ENCODE peak calls at places on chromosomes 13 and 19, in eight cellular contexts. One of them, this sample, is unnamed.

GRCh38 chr19:51131780-51132680 is 7.3 kb downstream of the SIGLEC9 start:
- DNase-seq in activated CD4-positive, alpha-beta T cell treated with anti-CD3 and anti-CD28 coated beads, Interleukin-2, amount 50 U/mL, for 1 hour: no peak
- DNase-seq in stromal cell of bone marrow: no peak
- DNase-seq in prostate gland: no peak
- DNase-seq in NCI-H2081: no peak
- DNase-seq in Karpas-422: no peak
- DNase-seq in GM03348: no peak
- DNase-seq in activated CD8-positive, alpha-beta memory T cell treated with anti-CD3 and anti-CD28 coated beads for 1 hour: no peak
- DNase-seq in this sample: no peak

GRCh38 chr13:28140433-28141125 is 2.2 kb downstream of the PAN3 start:
- DNase-seq in Karpas-422: no peak
- DNase-seq in stromal cell of bone marrow: no peak
- DNase-seq in activated CD4-positive, alpha-beta T cell treated with anti-CD3 and anti-CD28 coated beads, Interleukin-2, amount 50 U/mL, for 1 hour: no peak
- DNase-seq in activated CD8-positive, alpha-beta memory T cell treated with anti-CD3 and anti-CD28 coated beads for 1 hour: no peak
- DNase-seq in GM03348: no peak
- DNase-seq in NCI-H2081: no peak
- DNase-seq in prostate gland: no peak
- DNase-seq in this sample: no peak

GRCh38 chr13:67045357-67045756 is 184.8 kb downstream of the PCDH9 start:
- DNase-seq in NCI-H2081: no peak
- DNase-seq in prostate gland: no peak
- DNase-seq in Karpas-422: no peak
- DNase-seq in stromal cell of bone marrow: no peak
- DNase-seq in GM03348: no peak
- DNase-seq in activated CD8-positive, alpha-beta memory T cell treated with anti-CD3 and anti-CD28 coated beads for 1 hour: no peak
- DNase-seq in activated CD4-positive, alpha-beta T cell treated with anti-CD3 and anti-CD28 coated beads, Interleukin-2, amount 50 U/mL, for 1 hour: no peak
- DNase-seq in this sample: no peak

GRCh38 chr13:113365551-113365971 is 1.6 kb upstream of the GRTP1 start:
- DNase-seq in activated CD4-positive, alpha-beta T cell treated with anti-CD3 and anti-CD28 coated beads, Interleukin-2, amount 50 U/mL, for 1 hour: no peak
- DNase-seq in stromal cell of bone marrow: no peak
- DNase-seq in Karpas-422: no peak
- DNase-seq in prostate gland: no peak
- DNase-seq in activated CD8-positive, alpha-beta memory T cell treated with anti-CD3 and anti-CD28 coated beads for 1 hour: no peak
- DNase-seq in NCI-H2081: no peak
- DNase-seq in GM03348: no peak
- DNase-seq in this sample: no peak

GRCh38 chr13:83730674-83731073 is 151.6 kb downstream of the SLITRK1 start:
- DNase-seq in activated CD8-positive, alpha-beta memory T cell treated with anti-CD3 and anti-CD28 coated beads for 1 hour: no peak
- DNase-seq in GM03348: no peak
- DNase-seq in prostate gland: no peak
- DNase-seq in stromal cell of bone marrow: no peak
- DNase-seq in Karpas-422: no peak
- DNase-seq in NCI-H2081: no peak
- DNase-seq in activated CD4-positive, alpha-beta T cell treated with anti-CD3 and anti-CD28 coated beads, Interleukin-2, amount 50 U/mL, for 1 hour: no peak
- DNase-seq in this sample: no peak

GRCh38 chr13:37392389-37392788 is 206.2 kb downstream of the POSTN start:
- DNase-seq in Karpas-422: no peak
- DNase-seq in prostate gland: no peak
- DNase-seq in activated CD4-positive, alpha-beta T cell treated with anti-CD3 and anti-CD28 coated beads, Interleukin-2, amount 50 U/mL, for 1 hour: no peak
- DNase-seq in GM03348: no peak
- DNase-seq in activated CD8-positive, alpha-beta memory T cell treated with anti-CD3 and anti-CD28 coated beads for 1 hour: no peak
- DNase-seq in NCI-H2081: no peak
- DNase-seq in stromal cell of bone marrow: no peak
- DNase-seq in this sample: no peak

GRCh38 chr13:39036212-39036611 is 1.7 kb downstream of the PROSER1 start:
- DNase-seq in NCI-H2081: peak; percentile 35
- DNase-seq in stromal cell of bone marrow: no peak
- DNase-seq in activated CD4-positive, alpha-beta T cell treated with anti-CD3 and anti-CD28 coated beads, Interleukin-2, amount 50 U/mL, for 1 hour: no peak
- DNase-seq in prostate gland: no peak
- DNase-seq in GM03348: no peak
- DNase-seq in Karpas-422: peak; percentile 81
- DNase-seq in activated CD8-positive, alpha-beta memory T cell treated with anti-CD3 and anti-CD28 coated beads for 1 hour: no peak
- DNase-seq in this sample: peak; percentile 40

GRCh38 chr19:821976-822773 is 420 bp upstream of the PLPPR3 start:
- DNase-seq in Karpas-422: no peak
- DNase-seq in prostate gland: no peak
- DNase-seq in stromal cell of bone marrow: no peak
- DNase-seq in GM03348: no peak
- DNase-seq in activated CD4-positive, alpha-beta T cell treated with anti-CD3 and anti-CD28 coated beads, Interleukin-2, amount 50 U/mL, for 1 hour: no peak
- DNase-seq in activated CD8-positive, alpha-beta memory T cell treated with anti-CD3 and anti-CD28 coated beads for 1 hour: no peak
- DNase-seq in NCI-H2081: no peak
- DNase-seq in this sample: no peak

GRCh38 chr19:58543826-58544590 is at the start of gene TRIM28:
- DNase-seq in Karpas-422: peak; percentile 97
- DNase-seq in GM03348: peak; percentile 100
- DNase-seq in stromal cell of bone marrow: peak; percentile 98
- DNase-seq in activated CD4-positive, alpha-beta T cell treated with anti-CD3 and anti-CD28 coated beads, Interleukin-2, amount 50 U/mL, for 1 hour: peak; percentile 100
- DNase-seq in prostate gland: peak; percentile 98
- DNase-seq in NCI-H2081: no peak
- DNase-seq in activated CD8-positive, alpha-beta memory T cell treated with anti-CD3 and anti-CD28 coated beads for 1 hour: peak; percentile 100
- DNase-seq in this sample: peak; percentile 100

GRCh38 chr13:45781553-45782326 is 69.8 kb downstream of the SIAH3 start:
- DNase-seq in GM03348: no peak
- DNase-seq in Karpas-422: peak; percentile 70
- DNase-seq in stromal cell of bone marrow: no peak
- DNase-seq in NCI-H2081: peak; percentile 89
- DNase-seq in activated CD4-positive, alpha-beta T cell treated with anti-CD3 and anti-CD28 coated beads, Interleukin-2, amount 50 U/mL, for 1 hour: no peak
- DNase-seq in prostate gland: no peak
- DNase-seq in activated CD8-positive, alpha-beta memory T cell treated with anti-CD3 and anti-CD28 coated beads for 1 hour: no peak
- DNase-seq in this sample: no peak

GRCh38 chr19:4971424-4971793 is 2.5 kb downstream of the KDM4B start:
- DNase-seq in Karpas-422: peak; percentile 51
- DNase-seq in NCI-H2081: peak; percentile 60
- DNase-seq in activated CD4-positive, alpha-beta T cell treated with anti-CD3 and anti-CD28 coated beads, Interleukin-2, amount 50 U/mL, for 1 hour: peak; percentile 16
- DNase-seq in prostate gland: no peak
- DNase-seq in GM03348: peak; percentile 68
- DNase-seq in activated CD8-positive, alpha-beta memory T cell treated with anti-CD3 and anti-CD28 coated beads for 1 hour: no peak
- DNase-seq in stromal cell of bone marrow: no peak
- DNase-seq in this sample: peak; percentile 51

GRCh38 chr19:3554254-3555083 is 2.9 kb downstream of the MFSD12 start:
- DNase-seq in stromal cell of bone marrow: no peak
- DNase-seq in prostate gland: no peak
- DNase-seq in Karpas-422: no peak
- DNase-seq in activated CD8-positive, alpha-beta memory T cell treated with anti-CD3 and anti-CD28 coated beads for 1 hour: no peak
- DNase-seq in GM03348: no peak
- DNase-seq in NCI-H2081: no peak
- DNase-seq in activated CD4-positive, alpha-beta T cell treated with anti-CD3 and anti-CD28 coated beads, Interleukin-2, amount 50 U/mL, for 1 hour: peak; percentile 50
- DNase-seq in this sample: peak; percentile 84

GRCh38 chr19:48108997-48109782 is 1.4 kb downstream of the PLA2G4C start:
- DNase-seq in activated CD4-positive, alpha-beta T cell treated with anti-CD3 and anti-CD28 coated beads, Interleukin-2, amount 50 U/mL, for 1 hour: no peak
- DNase-seq in prostate gland: no peak
- DNase-seq in GM03348: no peak
- DNase-seq in stromal cell of bone marrow: no peak
- DNase-seq in Karpas-422: no peak
- DNase-seq in activated CD8-positive, alpha-beta memory T cell treated with anti-CD3 and anti-CD28 coated beads for 1 hour: no peak
- DNase-seq in NCI-H2081: no peak
- DNase-seq in this sample: no peak

GRCh38 chr19:58279042-58279924 is 528 bp downstream of the ZNF8 start:
- DNase-seq in prostate gland: peak; percentile 36
- DNase-seq in activated CD4-positive, alpha-beta T cell treated with anti-CD3 and anti-CD28 coated beads, Interleukin-2, amount 50 U/mL, for 1 hour: peak; percentile 15
- DNase-seq in NCI-H2081: peak; percentile 81
- DNase-seq in GM03348: peak; percentile 93
- DNase-seq in stromal cell of bone marrow: peak; percentile 28
- DNase-seq in activated CD8-positive, alpha-beta memory T cell treated with anti-CD3 and anti-CD28 coated beads for 1 hour: peak; percentile 28
- DNase-seq in Karpas-422: peak; percentile 82
- DNase-seq in this sample: peak; percentile 49

GRCh38 chr13:110014719-110015118 is 228.3 kb upstream of the IRS2 start:
- DNase-seq in activated CD8-positive, alpha-beta memory T cell treated with anti-CD3 and anti-CD28 coated beads for 1 hour: no peak
- DNase-seq in Karpas-422: no peak
- DNase-seq in stromal cell of bone marrow: no peak
- DNase-seq in prostate gland: peak; percentile 8
- DNase-seq in NCI-H2081: peak; percentile 89
- DNase-seq in activated CD4-positive, alpha-beta T cell treated with anti-CD3 and anti-CD28 coated beads, Interleukin-2, amount 50 U/mL, for 1 hour: no peak
- DNase-seq in GM03348: no peak
- DNase-seq in this sample: no peak

GRCh38 chr19:21221653-21222052 is 79.8 kb downstream of the ZNF431 start:
- DNase-seq in stromal cell of bone marrow: no peak
- DNase-seq in prostate gland: no peak
- DNase-seq in GM03348: no peak
- DNase-seq in activated CD4-positive, alpha-beta T cell treated with anti-CD3 and anti-CD28 coated beads, Interleukin-2, amount 50 U/mL, for 1 hour: no peak
- DNase-seq in Karpas-422: no peak
- DNase-seq in NCI-H2081: no peak
- DNase-seq in activated CD8-positive, alpha-beta memory T cell treated with anti-CD3 and anti-CD28 coated beads for 1 hour: no peak
- DNase-seq in this sample: no peak

GRCh38 chr19:16207490-16208025 is 9.8 kb downstream of the AP1M1 start:
- DNase-seq in Karpas-422: no peak
- DNase-seq in activated CD4-positive, alpha-beta T cell treated with anti-CD3 and anti-CD28 coated beads, Interleukin-2, amount 50 U/mL, for 1 hour: no peak
- DNase-seq in NCI-H2081: no peak
- DNase-seq in GM03348: no peak
- DNase-seq in stromal cell of bone marrow: no peak
- DNase-seq in activated CD8-positive, alpha-beta memory T cell treated with anti-CD3 and anti-CD28 coated beads for 1 hour: no peak
- DNase-seq in prostate gland: no peak
- DNase-seq in this sample: no peak

GRCh38 chr13:75776550-75776949 is 140.4 kb downstream of the LMO7 start:
- DNase-seq in prostate gland: no peak
- DNase-seq in Karpas-422: no peak
- DNase-seq in GM03348: no peak
- DNase-seq in NCI-H2081: no peak
- DNase-seq in activated CD8-positive, alpha-beta memory T cell treated with anti-CD3 and anti-CD28 coated beads for 1 hour: no peak
- DNase-seq in activated CD4-positive, alpha-beta T cell treated with anti-CD3 and anti-CD28 coated beads, Interleukin-2, amount 50 U/mL, for 1 hour: no peak
- DNase-seq in stromal cell of bone marrow: no peak
- DNase-seq in this sample: no peak

GRCh38 chr13:100627142-100627541 is 38.6 kb upstream of the GGACT start:
- DNase-seq in Karpas-422: no peak
- DNase-seq in stromal cell of bone marrow: no peak
- DNase-seq in prostate gland: no peak
- DNase-seq in activated CD4-positive, alpha-beta T cell treated with anti-CD3 and anti-CD28 coated beads, Interleukin-2, amount 50 U/mL, for 1 hour: no peak
- DNase-seq in NCI-H2081: no peak
- DNase-seq in activated CD8-positive, alpha-beta memory T cell treated with anti-CD3 and anti-CD28 coated beads for 1 hour: no peak
- DNase-seq in GM03348: no peak
- DNase-seq in this sample: no peak

GRCh38 chr13:87661471-87661870 is 9.7 kb upstream of the SLITRK5 start:
- DNase-seq in GM03348: no peak
- DNase-seq in Karpas-422: no peak
- DNase-seq in activated CD8-positive, alpha-beta memory T cell treated with anti-CD3 and anti-CD28 coated beads for 1 hour: no peak
- DNase-seq in activated CD4-positive, alpha-beta T cell treated with anti-CD3 and anti-CD28 coated beads, Interleukin-2, amount 50 U/mL, for 1 hour: no peak
- DNase-seq in NCI-H2081: peak; percentile 46
- DNase-seq in prostate gland: no peak
- DNase-seq in stromal cell of bone marrow: no peak
- DNase-seq in this sample: no peak

GRCh38 chr13:40776681-40777165 is 5.7 kb upstream of the MRPS31 start:
- DNase-seq in stromal cell of bone marrow: no peak
- DNase-seq in NCI-H2081: no peak
- DNase-seq in prostate gland: no peak
- DNase-seq in GM03348: no peak
- DNase-seq in Karpas-422: peak; percentile 88
- DNase-seq in activated CD4-positive, alpha-beta T cell treated with anti-CD3 and anti-CD28 coated beads, Interleukin-2, amount 50 U/mL, for 1 hour: peak; percentile 58
- DNase-seq in activated CD8-positive, alpha-beta memory T cell treated with anti-CD3 and anti-CD28 coated beads for 1 hour: peak; percentile 39
- DNase-seq in this sample: peak; percentile 82

GRCh38 chr13:60869225-60869624 is 472.2 kb downstream of the TDRD3 start:
- DNase-seq in GM03348: no peak
- DNase-seq in NCI-H2081: no peak
- DNase-seq in Karpas-422: no peak
- DNase-seq in activated CD4-positive, alpha-beta T cell treated with anti-CD3 and anti-CD28 coated beads, Interleukin-2, amount 50 U/mL, for 1 hour: no peak
- DNase-seq in stromal cell of bone marrow: no peak
- DNase-seq in prostate gland: no peak
- DNase-seq in activated CD8-positive, alpha-beta memory T cell treated with anti-CD3 and anti-CD28 coated beads for 1 hour: no peak
- DNase-seq in this sample: no peak

GRCh38 chr19:2624537-2625091 is 77.9 kb downstream of the GNG7 start:
- DNase-seq in stromal cell of bone marrow: no peak
- DNase-seq in activated CD4-positive, alpha-beta T cell treated with anti-CD3 and anti-CD28 coated beads, Interleukin-2, amount 50 U/mL, for 1 hour: no peak
- DNase-seq in prostate gland: no peak
- DNase-seq in NCI-H2081: no peak
- DNase-seq in GM03348: no peak
- DNase-seq in Karpas-422: peak; percentile 74
- DNase-seq in activated CD8-positive, alpha-beta memory T cell treated with anti-CD3 and anti-CD28 coated beads for 1 hour: no peak
- DNase-seq in this sample: no peak

GRCh38 chr13:25901460-25902376 is 150.1 kb downstream of the SHISA2 start:
- DNase-seq in activated CD4-positive, alpha-beta T cell treated with anti-CD3 and anti-CD28 coated beads, Interleukin-2, amount 50 U/mL, for 1 hour: no peak
- DNase-seq in prostate gland: peak; percentile 74
- DNase-seq in GM03348: no peak
- DNase-seq in stromal cell of bone marrow: peak; percentile 48
- DNase-seq in activated CD8-positive, alpha-beta memory T cell treated with anti-CD3 and anti-CD28 coated beads for 1 hour: no peak
- DNase-seq in NCI-H2081: peak; percentile 26
- DNase-seq in Karpas-422: no peak
- DNase-seq in this sample: peak; percentile 50

GRCh38 chr13:101916108-101916757 is 463.8 kb downstream of the ITGBL1 start:
- DNase-seq in GM03348: peak; percentile 24
- DNase-seq in NCI-H2081: peak; percentile 65
- DNase-seq in prostate gland: no peak
- DNase-seq in Karpas-422: no peak
- DNase-seq in activated CD4-positive, alpha-beta T cell treated with anti-CD3 and anti-CD28 coated beads, Interleukin-2, amount 50 U/mL, for 1 hour: no peak
- DNase-seq in stromal cell of bone marrow: no peak
- DNase-seq in activated CD8-positive, alpha-beta memory T cell treated with anti-CD3 and anti-CD28 coated beads for 1 hour: no peak
- DNase-seq in this sample: no peak

GRCh38 chr13:38804536-38804935 is 117.7 kb downstream of the FREM2 start:
- DNase-seq in NCI-H2081: no peak
- DNase-seq in prostate gland: no peak
- DNase-seq in GM03348: no peak
- DNase-seq in activated CD8-positive, alpha-beta memory T cell treated with anti-CD3 and anti-CD28 coated beads for 1 hour: no peak
- DNase-seq in stromal cell of bone marrow: no peak
- DNase-seq in activated CD4-positive, alpha-beta T cell treated with anti-CD3 and anti-CD28 coated beads, Interleukin-2, amount 50 U/mL, for 1 hour: no peak
- DNase-seq in Karpas-422: no peak
- DNase-seq in this sample: no peak

GRCh38 chr19:17777840-17778620 is 16.9 kb upstream of the B3GNT3 start:
- DNase-seq in prostate gland: no peak
- DNase-seq in activated CD4-positive, alpha-beta T cell treated with anti-CD3 and anti-CD28 coated beads, Interleukin-2, amount 50 U/mL, for 1 hour: peak; percentile 29
- DNase-seq in Karpas-422: peak; percentile 93
- DNase-seq in NCI-H2081: no peak
- DNase-seq in stromal cell of bone marrow: no peak
- DNase-seq in activated CD8-positive, alpha-beta memory T cell treated with anti-CD3 and anti-CD28 coated beads for 1 hour: peak; percentile 19
- DNase-seq in GM03348: peak; percentile 64
- DNase-seq in this sample: peak; percentile 58

GRCh38 chr19:14375055-14375581 is 6.1 kb upstream of the ADGRE5 start:
- DNase-seq in GM03348: no peak
- DNase-seq in Karpas-422: peak; percentile 63
- DNase-seq in prostate gland: no peak
- DNase-seq in NCI-H2081: no peak
- DNase-seq in activated CD8-positive, alpha-beta memory T cell treated with anti-CD3 and anti-CD28 coated beads for 1 hour: peak; percentile 46
- DNase-seq in activated CD4-positive, alpha-beta T cell treated with anti-CD3 and anti-CD28 coated beads, Interleukin-2, amount 50 U/mL, for 1 hour: peak; percentile 63
- DNase-seq in stromal cell of bone marrow: no peak
- DNase-seq in this sample: peak; percentile 66

GRCh38 chr13:77028202-77028601 is 1.2 kb upstream of the FBXL3 start:
- DNase-seq in NCI-H2081: no peak
- DNase-seq in stromal cell of bone marrow: peak; percentile 25
- DNase-seq in GM03348: no peak
- DNase-seq in activated CD4-positive, alpha-beta T cell treated with anti-CD3 and anti-CD28 coated beads, Interleukin-2, amount 50 U/mL, for 1 hour: no peak
- DNase-seq in prostate gland: no peak
- DNase-seq in activated CD8-positive, alpha-beta memory T cell treated with anti-CD3 and anti-CD28 coated beads for 1 hour: no peak
- DNase-seq in Karpas-422: no peak
- DNase-seq in this sample: no peak

GRCh38 chr13:25267715-25268114 is 19.6 kb downstream of the MTMR6 start:
- DNase-seq in prostate gland: no peak
- DNase-seq in stromal cell of bone marrow: no peak
- DNase-seq in Karpas-422: peak; percentile 53
- DNase-seq in activated CD4-positive, alpha-beta T cell treated with anti-CD3 and anti-CD28 coated beads, Interleukin-2, amount 50 U/mL, for 1 hour: no peak
- DNase-seq in GM03348: peak; percentile 13
- DNase-seq in activated CD8-positive, alpha-beta memory T cell treated with anti-CD3 and anti-CD28 coated beads for 1 hour: no peak
- DNase-seq in NCI-H2081: no peak
- DNase-seq in this sample: no peak

GRCh38 chr19:14530005-14530348 is 583 bp downstream of the TECR start:
- DNase-seq in stromal cell of bone marrow: no peak
- DNase-seq in GM03348: peak; percentile 28
- DNase-seq in activated CD4-positive, alpha-beta T cell treated with anti-CD3 and anti-CD28 coated beads, Interleukin-2, amount 50 U/mL, for 1 hour: peak; percentile 40
- DNase-seq in NCI-H2081: no peak
- DNase-seq in activated CD8-positive, alpha-beta memory T cell treated with anti-CD3 and anti-CD28 coated beads for 1 hour: no peak
- DNase-seq in Karpas-422: peak; percentile 72
- DNase-seq in prostate gland: no peak
- DNase-seq in this sample: no peak

GRCh38 chr13:79901336-79901735 is 420.4 kb downstream of the NDFIP2 start:
- DNase-seq in GM03348: peak; percentile 28
- DNase-seq in NCI-H2081: no peak
- DNase-seq in prostate gland: no peak
- DNase-seq in activated CD8-positive, alpha-beta memory T cell treated with anti-CD3 and anti-CD28 coated beads for 1 hour: no peak
- DNase-seq in activated CD4-positive, alpha-beta T cell treated with anti-CD3 and anti-CD28 coated beads, Interleukin-2, amount 50 U/mL, for 1 hour: no peak
- DNase-seq in Karpas-422: no peak
- DNase-seq in stromal cell of bone marrow: no peak
- DNase-seq in this sample: no peak

GRCh38 chr19:5356428-5356827 is 15.8 kb upstream of the PTPRS start:
- DNase-seq in activated CD4-positive, alpha-beta T cell treated with anti-CD3 and anti-CD28 coated beads, Interleukin-2, amount 50 U/mL, for 1 hour: no peak
- DNase-seq in stromal cell of bone marrow: no peak
- DNase-seq in prostate gland: no peak
- DNase-seq in Karpas-422: no peak
- DNase-seq in NCI-H2081: no peak
- DNase-seq in activated CD8-positive, alpha-beta memory T cell treated with anti-CD3 and anti-CD28 coated beads for 1 hour: no peak
- DNase-seq in GM03348: no peak
- DNase-seq in this sample: peak; percentile 18

GRCh38 chr19:44552324-44552723 is 22.8 kb upstream of the CEACAM20 start:
- DNase-seq in NCI-H2081: no peak
- DNase-seq in activated CD4-positive, alpha-beta T cell treated with anti-CD3 and anti-CD28 coated beads, Interleukin-2, amount 50 U/mL, for 1 hour: no peak
- DNase-seq in activated CD8-positive, alpha-beta memory T cell treated with anti-CD3 and anti-CD28 coated beads for 1 hour: peak; percentile 1
- DNase-seq in GM03348: peak; percentile 24
- DNase-seq in stromal cell of bone marrow: no peak
- DNase-seq in prostate gland: no peak
- DNase-seq in Karpas-422: peak; percentile 83
- DNase-seq in this sample: peak; percentile 43